ENCODE peak calls at places on chromosomes 3 and 15, in eight cellular contexts. One of them, this sample, is unnamed.

GRCh38 chr3:39142067-39142466 is 11.3 kb downstream of the CSRNP1 start:
- DNase-seq in RWPE1: no peak
- DNase-seq in keratinocyte: no peak
- DNase-seq in CD4-positive, alpha-beta T cell: no peak
- DNase-seq in SJSA1: no peak
- DNase-seq in CD8-positive, alpha-beta memory T cell: no peak
- DNase-seq in neural progenitor cell: no peak
- DNase-seq in pancreas: peak; percentile 61
- DNase-seq in this sample: no peak

GRCh38 chr15:74387988-74388955 is 20.8 kb upstream of the CYP11A1 start:
- DNase-seq in neural progenitor cell: peak; percentile 37
- DNase-seq in CD8-positive, alpha-beta memory T cell: no peak
- DNase-seq in CD4-positive, alpha-beta T cell: no peak
- DNase-seq in pancreas: no peak
- DNase-seq in RWPE1: no peak
- DNase-seq in SJSA1: no peak
- DNase-seq in keratinocyte: no peak
- DNase-seq in this sample: no peak

GRCh38 chr3:72097053-72097452 is 312.1 kb upstream of the PROK2 start:
- DNase-seq in pancreas: no peak
- DNase-seq in SJSA1: no peak
- DNase-seq in CD4-positive, alpha-beta T cell: no peak
- DNase-seq in RWPE1: no peak
- DNase-seq in neural progenitor cell: no peak
- DNase-seq in keratinocyte: no peak
- DNase-seq in CD8-positive, alpha-beta memory T cell: no peak
- DNase-seq in this sample: no peak

GRCh38 chr15:78110916-78111475 is 18.6 kb downstream of the SH2D7 start:
- DNase-seq in pancreas: no peak
- DNase-seq in CD4-positive, alpha-beta T cell: no peak
- DNase-seq in neural progenitor cell: no peak
- DNase-seq in keratinocyte: no peak
- DNase-seq in SJSA1: no peak
- DNase-seq in RWPE1: no peak
- DNase-seq in CD8-positive, alpha-beta memory T cell: no peak
- DNase-seq in this sample: no peak

GRCh38 chr3:107370902-107371301 is 6.3 kb upstream of the CCDC54 start:
- DNase-seq in RWPE1: no peak
- DNase-seq in CD8-positive, alpha-beta memory T cell: no peak
- DNase-seq in CD4-positive, alpha-beta T cell: no peak
- DNase-seq in SJSA1: no peak
- DNase-seq in keratinocyte: no peak
- DNase-seq in pancreas: no peak
- DNase-seq in neural progenitor cell: no peak
- DNase-seq in this sample: no peak

GRCh38 chr3:194928831-194929594 is 243.3 kb downstream of the FAM43A start:
- DNase-seq in RWPE1: no peak
- DNase-seq in keratinocyte: no peak
- DNase-seq in CD8-positive, alpha-beta memory T cell: no peak
- DNase-seq in CD4-positive, alpha-beta T cell: no peak
- DNase-seq in neural progenitor cell: peak; percentile 33
- DNase-seq in pancreas: no peak
- DNase-seq in SJSA1: no peak
- DNase-seq in this sample: no peak

GRCh38 chr3:109532257-109533216 is 195.2 kb upstream of the DPPA4 start:
- DNase-seq in pancreas: no peak
- DNase-seq in CD4-positive, alpha-beta T cell: no peak
- DNase-seq in RWPE1: no peak
- DNase-seq in neural progenitor cell: peak; percentile 75
- DNase-seq in SJSA1: no peak
- DNase-seq in CD8-positive, alpha-beta memory T cell: no peak
- DNase-seq in keratinocyte: no peak
- DNase-seq in this sample: no peak

GRCh38 chr15:47620960-47621681 is 96.2 kb upstream of the SEMA6D start:
- DNase-seq in CD8-positive, alpha-beta memory T cell: no peak
- DNase-seq in CD4-positive, alpha-beta T cell: no peak
- DNase-seq in neural progenitor cell: no peak
- DNase-seq in keratinocyte: peak; percentile 4
- DNase-seq in pancreas: no peak
- DNase-seq in RWPE1: peak; percentile 75
- DNase-seq in SJSA1: no peak
- DNase-seq in this sample: peak; percentile 58

GRCh38 chr15:89361451-89362202 is 27.0 kb upstream of the POLG start:
- DNase-seq in SJSA1: peak; percentile 50
- DNase-seq in CD8-positive, alpha-beta memory T cell: peak; percentile 49
- DNase-seq in CD4-positive, alpha-beta T cell: peak; percentile 65
- DNase-seq in keratinocyte: no peak
- DNase-seq in RWPE1: peak; percentile 88
- DNase-seq in pancreas: peak; percentile 84
- DNase-seq in neural progenitor cell: peak; percentile 93
- DNase-seq in this sample: no peak

GRCh38 chr15:81303241-81304225 is 20.4 kb downstream of the STARD5 start:
- DNase-seq in CD8-positive, alpha-beta memory T cell: no peak
- DNase-seq in SJSA1: no peak
- DNase-seq in pancreas: no peak
- DNase-seq in neural progenitor cell: peak; percentile 52
- DNase-seq in RWPE1: no peak
- DNase-seq in CD4-positive, alpha-beta T cell: no peak
- DNase-seq in keratinocyte: no peak
- DNase-seq in this sample: no peak

GRCh38 chr15:90648137-90649070 is 68.7 kb upstream of the BLM start:
- DNase-seq in SJSA1: peak; percentile 75
- DNase-seq in keratinocyte: no peak
- DNase-seq in CD4-positive, alpha-beta T cell: peak; percentile 48
- DNase-seq in pancreas: no peak
- DNase-seq in neural progenitor cell: peak; percentile 79
- DNase-seq in CD8-positive, alpha-beta memory T cell: peak; percentile 35
- DNase-seq in RWPE1: peak; percentile 74
- DNase-seq in this sample: no peak

GRCh38 chr15:31069360-31070000 is 32.0 kb downstream of the TRPM1 start:
- DNase-seq in RWPE1: no peak
- DNase-seq in SJSA1: no peak
- DNase-seq in CD4-positive, alpha-beta T cell: no peak
- DNase-seq in neural progenitor cell: no peak
- DNase-seq in CD8-positive, alpha-beta memory T cell: no peak
- DNase-seq in pancreas: no peak
- DNase-seq in keratinocyte: no peak
- DNase-seq in this sample: no peak

GRCh38 chr3:194587438-194587931 is 45.7 kb downstream of the TMEM44 start:
- DNase-seq in keratinocyte: no peak
- DNase-seq in SJSA1: no peak
- DNase-seq in CD4-positive, alpha-beta T cell: no peak
- DNase-seq in CD8-positive, alpha-beta memory T cell: no peak
- DNase-seq in pancreas: no peak
- DNase-seq in RWPE1: no peak
- DNase-seq in neural progenitor cell: no peak
- DNase-seq in this sample: no peak

GRCh38 chr3:172516318-172517214 is 6.7 kb downstream of the TNFSF10 start:
- DNase-seq in neural progenitor cell: no peak
- DNase-seq in pancreas: peak; percentile 57
- DNase-seq in RWPE1: peak; percentile 84
- DNase-seq in CD4-positive, alpha-beta T cell: no peak
- DNase-seq in SJSA1: no peak
- DNase-seq in keratinocyte: peak; percentile 92
- DNase-seq in CD8-positive, alpha-beta memory T cell: no peak
- DNase-seq in this sample: peak; percentile 99

GRCh38 chr3:71022552-71023335 is 560.8 kb downstream of the FOXP1 start:
- DNase-seq in CD8-positive, alpha-beta memory T cell: no peak
- DNase-seq in CD4-positive, alpha-beta T cell: no peak
- DNase-seq in neural progenitor cell: peak; percentile 68
- DNase-seq in SJSA1: peak; percentile 9
- DNase-seq in pancreas: no peak
- DNase-seq in keratinocyte: no peak
- DNase-seq in RWPE1: no peak
- DNase-seq in this sample: no peak

GRCh38 chr3:107216229-107216628 is 161.0 kb upstream of the CCDC54 start:
- DNase-seq in RWPE1: no peak
- DNase-seq in CD4-positive, alpha-beta T cell: no peak
- DNase-seq in keratinocyte: no peak
- DNase-seq in CD8-positive, alpha-beta memory T cell: no peak
- DNase-seq in pancreas: no peak
- DNase-seq in neural progenitor cell: no peak
- DNase-seq in SJSA1: no peak
- DNase-seq in this sample: no peak

GRCh38 chr3:106126016-106126525 is 257.3 kb upstream of the CBLB start:
- DNase-seq in neural progenitor cell: no peak
- DNase-seq in CD8-positive, alpha-beta memory T cell: no peak
- DNase-seq in keratinocyte: no peak
- DNase-seq in CD4-positive, alpha-beta T cell: no peak
- DNase-seq in SJSA1: peak; percentile 3
- DNase-seq in RWPE1: no peak
- DNase-seq in pancreas: no peak
- DNase-seq in this sample: no peak

GRCh38 chr3:136277634-136278033 is 27.5 kb downstream of the PCCB start:
- DNase-seq in neural progenitor cell: peak; percentile 12
- DNase-seq in CD4-positive, alpha-beta T cell: no peak
- DNase-seq in CD8-positive, alpha-beta memory T cell: no peak
- DNase-seq in keratinocyte: no peak
- DNase-seq in RWPE1: no peak
- DNase-seq in pancreas: peak; percentile 67
- DNase-seq in SJSA1: no peak
- DNase-seq in this sample: no peak

GRCh38 chr3:51508255-51508654 is 8.4 kb upstream of the DCAF1 start:
- DNase-seq in CD8-positive, alpha-beta memory T cell: no peak
- DNase-seq in RWPE1: no peak
- DNase-seq in neural progenitor cell: no peak
- DNase-seq in SJSA1: no peak
- DNase-seq in pancreas: no peak
- DNase-seq in CD4-positive, alpha-beta T cell: no peak
- DNase-seq in keratinocyte: no peak
- DNase-seq in this sample: no peak

GRCh38 chr15:25789206-25789605 is 73.9 kb downstream of the ATP10A start:
- DNase-seq in neural progenitor cell: no peak
- DNase-seq in keratinocyte: no peak
- DNase-seq in CD8-positive, alpha-beta memory T cell: no peak
- DNase-seq in CD4-positive, alpha-beta T cell: no peak
- DNase-seq in RWPE1: no peak
- DNase-seq in SJSA1: no peak
- DNase-seq in pancreas: no peak
- DNase-seq in this sample: no peak

GRCh38 chr3:8147726-8148125 is 353.9 kb upstream of the LMCD1 start:
- DNase-seq in SJSA1: no peak
- DNase-seq in neural progenitor cell: no peak
- DNase-seq in pancreas: no peak
- DNase-seq in keratinocyte: no peak
- DNase-seq in CD4-positive, alpha-beta T cell: no peak
- DNase-seq in RWPE1: no peak
- DNase-seq in CD8-positive, alpha-beta memory T cell: no peak
- DNase-seq in this sample: no peak

GRCh38 chr3:30443756-30444673 is 162.4 kb upstream of the TGFBR2 start:
- DNase-seq in pancreas: no peak
- DNase-seq in CD8-positive, alpha-beta memory T cell: no peak
- DNase-seq in CD4-positive, alpha-beta T cell: no peak
- DNase-seq in keratinocyte: no peak
- DNase-seq in neural progenitor cell: no peak
- DNase-seq in SJSA1: no peak
- DNase-seq in RWPE1: no peak
- DNase-seq in this sample: no peak

GRCh38 chr3:30438121-30438520 is 168.3 kb upstream of the TGFBR2 start:
- DNase-seq in SJSA1: no peak
- DNase-seq in keratinocyte: no peak
- DNase-seq in RWPE1: no peak
- DNase-seq in CD4-positive, alpha-beta T cell: no peak
- DNase-seq in pancreas: no peak
- DNase-seq in neural progenitor cell: peak; percentile 4
- DNase-seq in CD8-positive, alpha-beta memory T cell: no peak
- DNase-seq in this sample: no peak

GRCh38 chr3:30439451-30440053 is 166.8 kb upstream of the TGFBR2 start:
- DNase-seq in neural progenitor cell: no peak
- DNase-seq in RWPE1: no peak
- DNase-seq in CD8-positive, alpha-beta memory T cell: no peak
- DNase-seq in pancreas: no peak
- DNase-seq in CD4-positive, alpha-beta T cell: no peak
- DNase-seq in keratinocyte: no peak
- DNase-seq in SJSA1: no peak
- DNase-seq in this sample: no peak

GRCh38 chr3:30440147-30440604 is 166.2 kb upstream of the TGFBR2 start:
- DNase-seq in CD8-positive, alpha-beta memory T cell: no peak
- DNase-seq in neural progenitor cell: no peak
- DNase-seq in keratinocyte: no peak
- DNase-seq in RWPE1: no peak
- DNase-seq in CD4-positive, alpha-beta T cell: no peak
- DNase-seq in SJSA1: peak; percentile 46
- DNase-seq in pancreas: no peak
- DNase-seq in this sample: no peak

DNA sequence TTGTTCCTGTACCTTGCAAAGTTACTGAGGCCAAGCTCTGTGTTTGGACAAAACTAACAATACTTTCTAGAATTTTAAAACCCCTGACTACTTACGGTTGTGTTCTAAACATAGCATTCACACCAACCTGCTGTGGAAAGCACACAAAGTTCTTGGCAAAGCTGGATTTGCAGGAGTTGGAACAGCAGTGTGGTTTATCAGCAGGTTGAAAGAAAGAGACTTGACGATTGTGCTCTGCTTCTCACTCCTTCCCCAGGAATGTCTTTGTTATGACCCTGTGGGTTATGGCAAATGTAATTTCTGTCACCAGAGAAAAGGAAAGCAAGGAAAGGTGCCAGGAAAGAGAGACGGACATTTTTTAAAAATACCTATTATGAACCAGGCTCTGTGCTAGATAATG is 165.5 kb upstream of the TGFBR2 start:
- DNase-seq in keratinocyte: no peak
- DNase-seq in SJSA1: peak; percentile 5
- DNase-seq in CD8-positive, alpha-beta memory T cell: no peak
- DNase-seq in pancreas: no peak
- DNase-seq in RWPE1: no peak
- DNase-seq in CD4-positive, alpha-beta T cell: no peak
- DNase-seq in neural progenitor cell: peak; percentile 10
- DNase-seq in this sample: no peak
- H3K27ac ChIP-seq in keratinocyte: no peak overlapping the region
- H3K27ac ChIP-seq in SJSA1: no peak overlapping the region
- H3K27ac ChIP-seq in CD8-positive, alpha-beta memory T cell: no peak overlapping the region
- H3K27ac ChIP-seq in pancreas: no peak overlapping the region
- H3K27ac ChIP-seq in RWPE1: no peak overlapping the region
- H3K27ac ChIP-seq in CD4-positive, alpha-beta T cell: no peak overlapping the region
- H3K27ac ChIP-seq in neural progenitor cell: no peak overlapping the region
- H3K27ac ChIP-seq in this sample: no peak overlapping the region

GRCh38 chr3:124383051-124383450 is 347.2 kb upstream of the UMPS start:
- DNase-seq in CD8-positive, alpha-beta memory T cell: no peak
- DNase-seq in RWPE1: no peak
- DNase-seq in CD4-positive, alpha-beta T cell: no peak
- DNase-seq in pancreas: no peak
- DNase-seq in SJSA1: no peak
- DNase-seq in neural progenitor cell: no peak
- DNase-seq in keratinocyte: no peak
- DNase-seq in this sample: peak; percentile 34
- H3K27ac ChIP-seq in CD8-positive, alpha-beta memory T cell: no peak overlapping the region
- H3K27ac ChIP-seq in RWPE1: no peak overlapping the region
- H3K27ac ChIP-seq in CD4-positive, alpha-beta T cell: no peak overlapping the region
- H3K27ac ChIP-seq in pancreas: no peak overlapping the region
- H3K27ac ChIP-seq in SJSA1: no peak overlapping the region
- H3K27ac ChIP-seq in neural progenitor cell: no peak overlapping the region
- H3K27ac ChIP-seq in keratinocyte: peak overlapping the region; percentile 57
- H3K27ac ChIP-seq in this sample: peak overlapping the region; percentile 62

GRCh38 chr3:100370751-100371150 is 30.1 kb downstream of the TOMM70 start:
- DNase-seq in RWPE1: no peak
- DNase-seq in SJSA1: no peak
- DNase-seq in keratinocyte: no peak
- DNase-seq in CD8-positive, alpha-beta memory T cell: no peak
- DNase-seq in neural progenitor cell: no peak
- DNase-seq in CD4-positive, alpha-beta T cell: no peak
- DNase-seq in pancreas: no peak
- DNase-seq in this sample: no peak
- H3K27ac ChIP-seq in RWPE1: no peak overlapping the region
- H3K27ac ChIP-seq in SJSA1: no peak overlapping the region
- H3K27ac ChIP-seq in keratinocyte: no peak overlapping the region
- H3K27ac ChIP-seq in CD8-positive, alpha-beta memory T cell: no peak overlapping the region
- H3K27ac ChIP-seq in neural progenitor cell: no peak overlapping the region
- H3K27ac ChIP-seq in CD4-positive, alpha-beta T cell: no peak overlapping the region
- H3K27ac ChIP-seq in pancreas: no peak overlapping the region
- H3K27ac ChIP-seq in this sample: no peak overlapping the region

GRCh38 chr15:68114356-68114755 is 60.2 kb downstream of the PIAS1 start:
- DNase-seq in RWPE1: peak; percentile 12
- DNase-seq in neural progenitor cell: no peak
- DNase-seq in CD8-positive, alpha-beta memory T cell: no peak
- DNase-seq in CD4-positive, alpha-beta T cell: no peak
- DNase-seq in pancreas: no peak
- DNase-seq in keratinocyte: no peak
- DNase-seq in SJSA1: peak; percentile 32
- DNase-seq in this sample: no peak
- H3K27ac ChIP-seq in RWPE1: no peak overlapping the region
- H3K27ac ChIP-seq in neural progenitor cell: no peak overlapping the region
- H3K27ac ChIP-seq in CD8-positive, alpha-beta memory T cell: no peak overlapping the region
- H3K27ac ChIP-seq in CD4-positive, alpha-beta T cell: no peak overlapping the region
- H3K27ac ChIP-seq in pancreas: peak overlapping the region; percentile 51
- H3K27ac ChIP-seq in keratinocyte: no peak overlapping the region
- H3K27ac ChIP-seq in SJSA1: peak overlapping the region; percentile 12
- H3K27ac ChIP-seq in this sample: no peak overlapping the region

This sample was measured in epithelial cell of prostate.